ENCODE peak calls at places on chromosomes 2 and 18, in seven cellular contexts. N is mesothelial cell of epicardium, P is lung microvascular endothelial cell, K is fibroblast of pulmonary artery, X is neural progenitor cell, C is ACHN, Y is EL. S is an unnamed sample.
A peak's percentile ranks its signal among the peaks of the same experiment; 100 is the strongest.

GRCh38 chr2:3598197-3598910 is 3.4 kb downstream of the COLEC11 start:
- DNase-seq in N (no peak), P (no peak), K (no peak), X (no peak), C (no peak), Y (no peak), S (peak; percentile 87)

GRCh38 chr18:46939337-46939963 is 22.0 kb downstream of the KATNAL2 start:
- DNase-seq in N (no peak), P (no peak), K (peak; percentile 59), X (no peak), C (peak; percentile 36), Y (peak; percentile 85), S (no peak)

GRCh38 chr2:150601280-150602038 is 114.0 kb upstream of the RND3 start:
- DNase-seq in N (no peak), P (no peak), K (peak; percentile 72), X (no peak), C (no peak), Y (peak; percentile 84), S (no peak)

GRCh38 chr18:6069539-6069938 is 174.2 kb upstream of the TMEM200C start:
- DNase-seq in N (no peak), P (no peak), K (no peak), X (no peak), C (no peak), Y (no peak), S (no peak)

GRCh38 chr2:175931751-175932295 is 70.2 kb downstream of the LNPK start:
- DNase-seq in N (no peak), P (no peak), K (peak; percentile 62), X (no peak), C (no peak), Y (peak; percentile 52), S (no peak)

GRCh38 chr18:69250305-69251151 is 150.2 kb upstream of the DOK6 start:
- DNase-seq in N (no peak), P (no peak), K (peak; percentile 75), X (no peak), C (no peak), Y (no peak), S (no peak)

GRCh38 chr2:64985457-64985856 is 3.7 kb upstream of the SLC1A4 start:
- DNase-seq in N (no peak), P (no peak), K (no peak), X (no peak), C (no peak), Y (no peak), S (no peak)

GRCh38 chr2:221999702-222000101 is 299.1 kb downstream of the PAX3 start:
- DNase-seq in N (no peak), P (no peak), K (peak; percentile 30), X (no peak), C (peak; percentile 70), Y (peak; percentile 88), S (no peak)

GRCh38 chr2:84301717-84302116 is 157.4 kb downstream of the SUCLG1 start:
- DNase-seq in N (no peak), P (no peak), K (no peak), X (no peak), C (no peak), Y (no peak), S (no peak)

GRCh38 chr18:6370886-6371635 is 43.6 kb downstream of the L3MBTL4 start:
- DNase-seq in N (no peak), P (peak; percentile 12), K (no peak), X (no peak), C (peak; percentile 42), Y (no peak), S (no peak)

GRCh38 chr2:119230630-119231185 is 7.1 kb downstream of the STEAP3 start:
- DNase-seq in N (no peak), P (no peak), K (peak; percentile 33), X (peak; percentile 30), C (no peak), Y (peak; percentile 38), S (no peak)

GRCh38 chr2:39108377-39108776 is 12.5 kb downstream of the SOS1 start:
- DNase-seq in N (no peak), P (no peak), K (no peak), X (no peak), C (no peak), Y (no peak), S (no peak)

GRCh38 chr2:168348076-168348475 is 100.7 kb upstream of the STK39 start:
- DNase-seq in N (no peak), P (peak; percentile 56), K (peak; percentile 54), X (peak; percentile 63), C (peak; percentile 41), Y (peak; percentile 44), S (no peak)

GRCh38 chr18:25832008-25832604 is 258.3 kb downstream of the SS18 start:
- DNase-seq in N (peak; percentile 70), P (peak; percentile 78), K (peak; percentile 65), X (peak; percentile 82), C (peak; percentile 57), Y (peak; percentile 74), S (no peak)

GRCh38 chr18:58044370-58045264 is 591 bp downstream of the NEDD4L start:
- DNase-seq in N (peak; percentile 68), P (peak; percentile 29), K (peak; percentile 28), X (peak; percentile 70), C (peak; percentile 42), Y (peak; percentile 64), S (no peak)

GRCh38 chr2:9382604-9383235 is 40.6 kb downstream of the ITGB1BP1 start:
- DNase-seq in N (no peak), P (no peak), K (no peak), X (no peak), C (peak; percentile 79), Y (peak; percentile 70), S (no peak)

GRCh38 chr2:108927405-108927804 is 61.6 kb downstream of the EDAR start:
- DNase-seq in N (no peak), P (no peak), K (no peak), X (no peak), C (no peak), Y (no peak), S (no peak)

GRCh38 chr2:37457401-37457901 is 113.0 kb downstream of the QPCT start:
- DNase-seq in N (no peak), P (no peak), K (peak; percentile 59), X (no peak), C (no peak), Y (peak; percentile 23), S (no peak)

GRCh38 chr2:74690571-74690970 is 36.5 kb downstream of the SEMA4F start:
- DNase-seq in N (no peak), P (peak; percentile 69), K (peak; percentile 82), X (peak; percentile 77), C (peak; percentile 69), Y (peak; percentile 71), S (no peak)

GRCh38 chr2:118121101-118121500 is 32.8 kb downstream of the INSIG2 start:
- DNase-seq in N (no peak), P (peak; percentile 28), K (no peak), X (no peak), C (no peak), Y (no peak), S (no peak)

GRCh38 chr2:113233593-113234550 is 44.8 kb downstream of the PAX8 start:
- DNase-seq in N (no peak), P (no peak), K (peak; percentile 30), X (no peak), C (no peak), Y (peak; percentile 52), S (no peak)

GRCh38 chr18:36744261-36744876 is 84.4 kb downstream of the TPGS2 start:
- DNase-seq in N (no peak), P (no peak), K (no peak), X (no peak), C (no peak), Y (peak; percentile 54), S (no peak)

GRCh38 chr2:46125798-46126197 is 171.4 kb upstream of the EPAS1 start:
- DNase-seq in N (no peak), P (no peak), K (no peak), X (no peak), C (no peak), Y (no peak), S (no peak)

GRCh38 chr2:203682688-203683130 is 23.7 kb upstream of the CD28 start:
- DNase-seq in N (no peak), P (peak; percentile 95), K (peak; percentile 99), X (no peak), C (no peak), Y (peak; percentile 36), S (no peak)

GRCh38 chr2:23745726-23746105 is 181.2 kb downstream of the ATAD2B start:
- DNase-seq in N (no peak), P (peak; percentile 44), K (peak; percentile 77), X (no peak), C (no peak), Y (peak; percentile 12), S (no peak)

GRCh38 chr2:185738679-185739472 is at the start of gene FSIP2:
- DNase-seq in N (peak; percentile 87), P (peak; percentile 71), K (peak; percentile 72), X (peak; percentile 96), C (peak; percentile 92), Y (peak; percentile 58), S (peak; percentile 91)

GRCh38 chr2:227206406-227206805 is 42.0 kb downstream of the COL4A3 start:
- DNase-seq in N (no peak), P (no peak), K (no peak), X (no peak), C (no peak), Y (no peak), S (no peak)

GRCh38 chr18:73962251-73962650 is 185.4 kb downstream of the FBXO15 start:
- DNase-seq in N (no peak), P (no peak), K (no peak), X (no peak), C (no peak), Y (peak; percentile 81), S (no peak)

GRCh38 chr2:71780162-71780561 is 326.8 kb downstream of the DYSF start:
- DNase-seq in N (no peak), P (no peak), K (no peak), X (no peak), C (no peak), Y (no peak), S (peak; percentile 67)

GRCh38 chr18:59874166-59874565 is 25.6 kb upstream of the PMAIP1 start:
- DNase-seq in N (no peak), P (peak; percentile 29), K (peak; percentile 81), X (no peak), C (peak; percentile 66), Y (peak; percentile 93), S (no peak)

GRCh38 chr2:203431391-203432185 is 103.4 kb downstream of the ABI2 start:
- DNase-seq in N (no peak), P (no peak), K (no peak), X (no peak), C (no peak), Y (no peak), S (no peak)

GRCh38 chr2:41400057-41400665 is 647.7 kb upstream of the PKDCC start:
- DNase-seq in N (no peak), P (no peak), K (peak; percentile 22), X (peak; percentile 78), C (peak; percentile 47), Y (peak; percentile 16), S (no peak)

GRCh38 chr18:34848156-34848555 is 138.1 kb downstream of the DTNA start:
- DNase-seq in N (no peak), P (no peak), K (no peak), X (no peak), C (no peak), Y (no peak), S (no peak)

GRCh38 chr2:128941676-128942075 is 623.0 kb upstream of the HS6ST1 start:
- DNase-seq in N (no peak), P (no peak), K (no peak), X (no peak), C (no peak), Y (no peak), S (no peak)

GRCh38 chr18:24208270-24209035 is 69.6 kb downstream of the CABYR start:
- DNase-seq in N (no peak), P (no peak), K (peak; percentile 45), X (no peak), C (no peak), Y (no peak), S (no peak)

GRCh38 chr2:122663737-122664136 is 908.3 kb downstream of the TSN start:
- DNase-seq in N (no peak), P (no peak), K (no peak), X (peak; percentile 8), C (no peak), Y (no peak), S (no peak)

GRCh38 chr2:237830522-237830921 is 28.9 kb upstream of the RAMP1 start:
- DNase-seq in N (no peak), P (no peak), K (no peak), X (no peak), C (no peak), Y (no peak), S (no peak)

GRCh38 chr2:109381327-109381820 is 232.4 kb downstream of the SEPTIN10 start:
- DNase-seq in N (no peak), P (no peak), K (no peak), X (no peak), C (no peak), Y (no peak), S (peak; percentile 74)